ENCODE peak calls at places on chromosomes 13 and 19, in seven cellular contexts. One of them, this sample, is unnamed.
A peak's percentile ranks its signal among the peaks of the same experiment; 100 is the strongest.

GRCh38 chr19:37218592-37218935 is 550 bp downstream of the ZNF383 start:
- DNase-seq in colonic mucosa: no peak
- DNase-seq in tibial nerve: no peak
- DNase-seq in ascending aorta: no peak
- DNase-seq in A549: no peak
- DNase-seq in brain microvascular endothelial cell: peak; percentile 24
- DNase-seq in fibroblast of lung: peak; percentile 34
- DNase-seq in this sample: peak; percentile 10

GRCh38 chr13:26050568-26051230 is 1.1 kb downstream of the SHISA2 start:
- DNase-seq in colonic mucosa: no peak
- DNase-seq in tibial nerve: no peak
- DNase-seq in ascending aorta: no peak
- DNase-seq in A549: peak; percentile 2
- DNase-seq in brain microvascular endothelial cell: no peak
- DNase-seq in fibroblast of lung: no peak
- DNase-seq in this sample: no peak

GRCh38 chr19:38015771-38016170 is 108.8 kb downstream of the SIPA1L3 start:
- DNase-seq in colonic mucosa: no peak
- DNase-seq in tibial nerve: no peak
- DNase-seq in ascending aorta: no peak
- DNase-seq in A549: no peak
- DNase-seq in brain microvascular endothelial cell: no peak
- DNase-seq in fibroblast of lung: no peak
- DNase-seq in this sample: no peak

GRCh38 chr13:36131931-36132297 is 732 bp upstream of the DCLK1 start:
- DNase-seq in colonic mucosa: peak; percentile 29
- DNase-seq in tibial nerve: peak; percentile 48
- DNase-seq in ascending aorta: peak; percentile 11
- DNase-seq in A549: no peak
- DNase-seq in brain microvascular endothelial cell: peak; percentile 56
- DNase-seq in fibroblast of lung: peak; percentile 45
- DNase-seq in this sample: no peak

GRCh38 chr13:38718374-38718773 is 31.5 kb downstream of the FREM2 start:
- DNase-seq in colonic mucosa: no peak
- DNase-seq in tibial nerve: no peak
- DNase-seq in ascending aorta: no peak
- DNase-seq in A549: no peak
- DNase-seq in brain microvascular endothelial cell: no peak
- DNase-seq in fibroblast of lung: no peak
- DNase-seq in this sample: no peak

GRCh38 chr19:32823747-32824102 is 45.8 kb downstream of the SLC7A9 start:
- DNase-seq in colonic mucosa: no peak
- DNase-seq in tibial nerve: no peak
- DNase-seq in ascending aorta: no peak
- DNase-seq in A549: no peak
- DNase-seq in brain microvascular endothelial cell: no peak
- DNase-seq in fibroblast of lung: no peak
- DNase-seq in this sample: no peak

GRCh38 chr19:40786060-40787037 is 8.3 kb downstream of the RAB4B start:
- DNase-seq in colonic mucosa: no peak
- DNase-seq in tibial nerve: no peak
- DNase-seq in ascending aorta: no peak
- DNase-seq in A549: no peak
- DNase-seq in brain microvascular endothelial cell: no peak
- DNase-seq in fibroblast of lung: no peak
- DNase-seq in this sample: no peak

GRCh38 chr19:5480427-5480836 is 25.2 kb downstream of the ZNRF4 start:
- DNase-seq in colonic mucosa: peak; percentile 27
- DNase-seq in tibial nerve: no peak
- DNase-seq in ascending aorta: no peak
- DNase-seq in A549: peak; percentile 54
- DNase-seq in brain microvascular endothelial cell: no peak
- DNase-seq in fibroblast of lung: peak; percentile 14
- DNase-seq in this sample: peak; percentile 15

GRCh38 chr13:32211788-32212187 is 103.4 kb downstream of the ZAR1L start:
- DNase-seq in colonic mucosa: no peak
- DNase-seq in tibial nerve: no peak
- DNase-seq in ascending aorta: no peak
- DNase-seq in A549: no peak
- DNase-seq in brain microvascular endothelial cell: peak; percentile 67
- DNase-seq in fibroblast of lung: peak; percentile 94
- DNase-seq in this sample: no peak

GRCh38 chr13:85693889-85694511 is 105.2 kb downstream of the SLITRK6 start:
- DNase-seq in colonic mucosa: no peak
- DNase-seq in tibial nerve: no peak
- DNase-seq in ascending aorta: no peak
- DNase-seq in A549: peak; percentile 64
- DNase-seq in brain microvascular endothelial cell: peak; percentile 35
- DNase-seq in fibroblast of lung: peak; percentile 23
- DNase-seq in this sample: peak; percentile 7

GRCh38 chr19:35229601-35230000 is 1.1 kb upstream of the FAM187B start:
- DNase-seq in colonic mucosa: no peak
- DNase-seq in tibial nerve: no peak
- DNase-seq in ascending aorta: no peak
- DNase-seq in A549: no peak
- DNase-seq in brain microvascular endothelial cell: no peak
- DNase-seq in fibroblast of lung: no peak
- DNase-seq in this sample: no peak

GRCh38 chr13:79749985-79750551 is 269.1 kb downstream of the NDFIP2 start:
- DNase-seq in colonic mucosa: no peak
- DNase-seq in tibial nerve: peak; percentile 67
- DNase-seq in ascending aorta: no peak
- DNase-seq in A549: peak; percentile 36
- DNase-seq in brain microvascular endothelial cell: peak; percentile 96
- DNase-seq in fibroblast of lung: peak; percentile 81
- DNase-seq in this sample: no peak

GRCh38 chr13:99689955-99690354 is 188.7 kb downstream of the TM9SF2 start:
- DNase-seq in colonic mucosa: no peak
- DNase-seq in tibial nerve: no peak
- DNase-seq in ascending aorta: no peak
- DNase-seq in A549: no peak
- DNase-seq in brain microvascular endothelial cell: no peak
- DNase-seq in fibroblast of lung: no peak
- DNase-seq in this sample: no peak

GRCh38 chr13:20773194-20774080 is at the start of gene EEF1AKMT1:
- DNase-seq in colonic mucosa: peak; percentile 95
- DNase-seq in tibial nerve: peak; percentile 87
- DNase-seq in ascending aorta: peak; percentile 60
- DNase-seq in A549: peak; percentile 93
- DNase-seq in brain microvascular endothelial cell: peak; percentile 83
- DNase-seq in fibroblast of lung: peak; percentile 94
- DNase-seq in this sample: peak; percentile 94
- H3K27ac ChIP-seq in colonic mucosa: peak within 1 kb of the TSS; percentile 83
- H3K27ac ChIP-seq in tibial nerve: peak within 1 kb of the TSS; percentile 86
- H3K27ac ChIP-seq in ascending aorta: peak within 1 kb of the TSS; percentile 85
- H3K27ac ChIP-seq in A549: peak within 1 kb of the TSS; percentile 95
- H3K27ac ChIP-seq in brain microvascular endothelial cell: peak within 1 kb of the TSS; percentile 84
- H3K27ac ChIP-seq in fibroblast of lung: peak within 1 kb of the TSS; percentile 92
- H3K27ac ChIP-seq in this sample: peak within 1 kb of the TSS; percentile 97

GRCh38 chr19:12782174-12782423 is 6.7 kb upstream of the HOOK2 start:
- DNase-seq in colonic mucosa: no peak
- DNase-seq in tibial nerve: no peak
- DNase-seq in ascending aorta: no peak
- DNase-seq in A549: no peak
- DNase-seq in brain microvascular endothelial cell: no peak
- DNase-seq in fibroblast of lung: no peak
- DNase-seq in this sample: no peak
- TF ChIP-seq CTCF in colonic mucosa: no peak
- TF ChIP-seq CTCF in tibial nerve: no peak
- TF ChIP-seq CTCF in ascending aorta: no peak
- TF ChIP-seq CTCF in A549: no peak
- TF ChIP-seq CTCF in brain microvascular endothelial cell: no peak
- TF ChIP-seq CTCF in fibroblast of lung: no peak
- TF ChIP-seq CTCF in this sample: no peak

GRCh38 chr13:111177081-111177711 is 62.1 kb downstream of the ARHGEF7 start:
- DNase-seq in colonic mucosa: no peak
- DNase-seq in tibial nerve: no peak
- DNase-seq in ascending aorta: peak; percentile 28
- DNase-seq in A549: no peak
- DNase-seq in brain microvascular endothelial cell: peak; percentile 94
- DNase-seq in fibroblast of lung: peak; percentile 48
- DNase-seq in this sample: no peak

GRCh38 chr13:111175372-111175771 is 60.3 kb downstream of the ARHGEF7 start:
- DNase-seq in colonic mucosa: no peak
- DNase-seq in tibial nerve: no peak
- DNase-seq in ascending aorta: no peak
- DNase-seq in A549: no peak
- DNase-seq in brain microvascular endothelial cell: no peak
- DNase-seq in fibroblast of lung: no peak
- DNase-seq in this sample: no peak

GRCh38 chr13:111177803-111178389 is 62.8 kb downstream of the ARHGEF7 start:
- DNase-seq in colonic mucosa: no peak
- DNase-seq in tibial nerve: no peak
- DNase-seq in ascending aorta: no peak
- DNase-seq in A549: no peak
- DNase-seq in brain microvascular endothelial cell: peak; percentile 89
- DNase-seq in fibroblast of lung: peak; percentile 64
- DNase-seq in this sample: no peak

GRCh38 chr13:111175948-111176347 is 60.8 kb downstream of the ARHGEF7 start:
- DNase-seq in colonic mucosa: no peak
- DNase-seq in tibial nerve: no peak
- DNase-seq in ascending aorta: no peak
- DNase-seq in A549: no peak
- DNase-seq in brain microvascular endothelial cell: no peak
- DNase-seq in fibroblast of lung: no peak
- DNase-seq in this sample: no peak

GRCh38 chr13:111176421-111176820 is 61.3 kb downstream of the ARHGEF7 start:
- DNase-seq in colonic mucosa: no peak
- DNase-seq in tibial nerve: no peak
- DNase-seq in ascending aorta: no peak
- DNase-seq in A549: no peak
- DNase-seq in brain microvascular endothelial cell: no peak
- DNase-seq in fibroblast of lung: no peak
- DNase-seq in this sample: no peak
- H3K27ac ChIP-seq in colonic mucosa: peak overlapping the region; percentile 41
- H3K27ac ChIP-seq in tibial nerve: peak overlapping the region; percentile 16
- H3K27ac ChIP-seq in ascending aorta: peak overlapping the region; percentile 96
- H3K27ac ChIP-seq in A549: no peak overlapping the region
- H3K27ac ChIP-seq in brain microvascular endothelial cell: peak overlapping the region; percentile 99
- H3K27ac ChIP-seq in fibroblast of lung: no peak overlapping the region
- H3K27ac ChIP-seq in this sample: no peak overlapping the region

GRCh38 chr13:109196896-109197295 is 567.5 kb downstream of the MYO16 start:
- DNase-seq in colonic mucosa: no peak
- DNase-seq in tibial nerve: no peak
- DNase-seq in ascending aorta: no peak
- DNase-seq in A549: no peak
- DNase-seq in brain microvascular endothelial cell: no peak
- DNase-seq in fibroblast of lung: no peak
- DNase-seq in this sample: peak; percentile 23
- TF ChIP-seq CTCF in colonic mucosa: no peak
- TF ChIP-seq CTCF in tibial nerve: no peak
- TF ChIP-seq CTCF in ascending aorta: no peak
- TF ChIP-seq CTCF in A549: no peak
- TF ChIP-seq CTCF in brain microvascular endothelial cell: peak; percentile 42
- TF ChIP-seq CTCF in fibroblast of lung: no peak
- TF ChIP-seq CTCF in this sample: no peak

GRCh38 chr13:114179087-114179658 is at the start of gene CFAP97D2:
- DNase-seq in colonic mucosa: no peak
- DNase-seq in tibial nerve: no peak
- DNase-seq in ascending aorta: no peak
- DNase-seq in A549: no peak
- DNase-seq in brain microvascular endothelial cell: no peak
- DNase-seq in fibroblast of lung: no peak
- DNase-seq in this sample: no peak
- H3K27ac ChIP-seq in colonic mucosa: no peak within 1 kb of the TSS
- H3K27ac ChIP-seq in tibial nerve: no peak within 1 kb of the TSS
- H3K27ac ChIP-seq in ascending aorta: no peak within 1 kb of the TSS
- H3K27ac ChIP-seq in A549: no peak within 1 kb of the TSS
- H3K27ac ChIP-seq in brain microvascular endothelial cell: no peak within 1 kb of the TSS
- H3K27ac ChIP-seq in fibroblast of lung: no peak within 1 kb of the TSS
- H3K27ac ChIP-seq in this sample: no peak within 1 kb of the TSS

DNA sequence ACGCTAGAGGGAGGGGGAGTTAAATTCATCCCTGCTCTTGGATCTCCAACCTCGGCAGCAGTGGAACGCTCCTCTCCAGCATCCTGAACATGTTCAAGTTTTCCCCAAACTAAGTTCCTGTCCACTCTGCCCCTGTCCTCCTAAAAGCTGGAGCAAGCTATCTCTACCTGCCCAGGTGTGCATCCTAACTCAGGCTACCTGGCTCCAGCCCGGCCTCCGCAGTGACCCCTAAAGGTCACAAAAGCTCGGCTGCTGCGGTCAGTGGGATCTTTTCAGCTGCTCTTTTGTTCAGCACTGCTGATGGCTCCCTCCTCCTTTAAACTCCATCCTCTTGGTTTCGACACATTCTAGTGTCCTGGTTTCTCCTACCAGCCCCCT is 1.4 kb downstream of the DCUN1D2 start:
- DNase-seq in colonic mucosa: no peak
- DNase-seq in tibial nerve: no peak
- DNase-seq in ascending aorta: no peak
- DNase-seq in A549: no peak
- DNase-seq in brain microvascular endothelial cell: no peak
- DNase-seq in fibroblast of lung: peak; percentile 29
- DNase-seq in this sample: no peak
- TF ChIP-seq CTCF in colonic mucosa: no peak
- TF ChIP-seq CTCF in tibial nerve: no peak
- TF ChIP-seq CTCF in ascending aorta: no peak
- TF ChIP-seq CTCF in A549: no peak
- TF ChIP-seq CTCF in brain microvascular endothelial cell: no peak
- TF ChIP-seq CTCF in fibroblast of lung: no peak
- TF ChIP-seq CTCF in this sample: no peak

DNA sequence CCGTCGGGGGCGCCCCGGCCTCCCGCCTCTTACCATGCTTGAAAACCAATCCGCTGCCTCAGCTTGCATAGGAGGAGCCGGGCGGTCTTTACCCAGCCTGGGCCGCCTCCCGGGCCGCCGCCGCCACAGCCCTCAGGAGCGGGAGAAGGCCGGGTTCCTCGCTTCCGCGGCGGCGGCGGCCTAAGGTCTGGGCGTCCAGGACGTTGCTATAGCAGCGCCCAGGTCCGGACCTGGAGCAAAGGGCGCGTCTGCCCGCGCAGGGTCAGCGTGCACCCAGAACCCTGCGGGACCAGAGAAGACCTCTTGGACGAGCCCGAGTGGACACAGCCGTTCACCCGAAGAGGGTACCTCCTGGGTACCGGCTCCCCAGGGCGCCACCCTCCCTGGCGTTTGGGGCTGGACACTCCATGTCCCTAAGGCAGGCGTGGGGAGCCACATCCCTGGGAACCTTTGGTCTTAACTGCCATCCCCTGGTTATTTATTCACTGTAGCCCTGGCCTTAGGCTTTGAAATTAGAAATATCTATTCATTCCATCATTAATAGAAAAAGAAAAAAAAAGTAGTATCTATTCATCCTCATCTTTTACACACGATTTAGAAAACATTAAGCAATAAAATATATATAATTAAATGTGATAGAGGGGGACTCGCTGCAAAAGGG is 2.4 kb downstream of the DZIP1 start:
- DNase-seq in colonic mucosa: peak; percentile 38
- DNase-seq in tibial nerve: no peak
- DNase-seq in ascending aorta: no peak
- DNase-seq in A549: no peak
- DNase-seq in brain microvascular endothelial cell: peak; percentile 31
- DNase-seq in fibroblast of lung: peak; percentile 45
- DNase-seq in this sample: no peak
- H3K27ac ChIP-seq in colonic mucosa: no peak overlapping the region
- H3K27ac ChIP-seq in tibial nerve: no peak overlapping the region
- H3K27ac ChIP-seq in ascending aorta: no peak overlapping the region
- H3K27ac ChIP-seq in A549: no peak overlapping the region
- H3K27ac ChIP-seq in brain microvascular endothelial cell: no peak overlapping the region
- H3K27ac ChIP-seq in fibroblast of lung: peak overlapping the region; percentile 18
- H3K27ac ChIP-seq in this sample: no peak overlapping the region